ENCODE peak calls at places on chromosomes 16 and 17, in five cellular contexts. C is neural crest cell, D is progenitor cell of endocrine pancreas, T is heart right ventricle, A is mesothelial cell of epicardium. Q is an unnamed sample.

GRCh38 chr17:81944858-81945257 is 2.2 kb downstream of the MYADML2 start:
- DNase-seq in C (no peak), D (no peak), T (no peak), A (no peak), Q (no peak)

GRCh38 chr16:27920391-27920891 is 143.1 kb downstream of the GSG1L start:
- DNase-seq in C (peak), D (peak), T (no peak), A (no peak), Q (no peak)

GRCh38 chr16:56227936-56228335 is 36.6 kb downstream of the GNAO1 start:
- DNase-seq in C (no peak), D (no peak), T (no peak), A (no peak), Q (no peak)

GRCh38 chr17:14303343-14304221 is 2.7 kb downstream of the HS3ST3B1 start:
- DNase-seq in C (no peak), D (no peak), T (no peak), A (no peak), Q (no peak)

GRCh38 chr16:11698271-11698689 is 30.0 kb downstream of the SNN start:
- DNase-seq in C (no peak), D (no peak), T (no peak), A (no peak), Q (no peak)

GRCh38 chr17:27381007-27381501 is 75.2 kb upstream of the KSR1 start:
- DNase-seq in C (peak), D (peak), T (peak), A (peak), Q (peak)

GRCh38 chr17:49362723-49363117 is 670 bp upstream of the ZNF652 start:
- DNase-seq in C (no peak), D (no peak), T (no peak), A (no peak), Q (no peak)

GRCh38 chr17:2259769-2260536 is 43.6 kb downstream of the SMG6 start:
- DNase-seq in C (no peak), D (no peak), T (no peak), A (no peak), Q (peak)

GRCh38 chr16:15803608-15804007 is 53.2 kb downstream of the MYH11 start:
- DNase-seq in C (no peak), D (no peak), T (no peak), A (no peak), Q (no peak)

GRCh38 chr17:17497065-17497844 is 1.1 kb upstream of the RASD1 start:
- DNase-seq in C (no peak), D (no peak), T (no peak), A (no peak), Q (no peak)
- TF ChIP-seq CTCF in C (no peak), D (no peak), T (no peak), A (peak), Q (peak)

GRCh38 chr16:79329967-79330366 is 270.6 kb downstream of the MAF start:
- DNase-seq in C (no peak), D (no peak), T (no peak), A (no peak), Q (no peak)

GRCh38 chr16:79336437-79337229 is 263.9 kb downstream of the MAF start:
- DNase-seq in C (no peak), D (no peak), T (no peak), A (no peak), Q (no peak)

GRCh38 chr16:79337906-79338305 is 262.6 kb downstream of the MAF start:
- DNase-seq in C (no peak), D (no peak), T (no peak), A (no peak), Q (no peak)

GRCh38 chr16:79331064-79331463 is 269.5 kb downstream of the MAF start:
- DNase-seq in C (no peak), D (no peak), T (no peak), A (no peak), Q (no peak)

GRCh38 chr16:79334127-79334526 is 266.4 kb downstream of the MAF start:
- DNase-seq in C (peak), D (no peak), T (no peak), A (no peak), Q (no peak)
- TF ChIP-seq CTCF in C (peak), D (peak), T (peak), A (peak), Q (peak)

DNA sequence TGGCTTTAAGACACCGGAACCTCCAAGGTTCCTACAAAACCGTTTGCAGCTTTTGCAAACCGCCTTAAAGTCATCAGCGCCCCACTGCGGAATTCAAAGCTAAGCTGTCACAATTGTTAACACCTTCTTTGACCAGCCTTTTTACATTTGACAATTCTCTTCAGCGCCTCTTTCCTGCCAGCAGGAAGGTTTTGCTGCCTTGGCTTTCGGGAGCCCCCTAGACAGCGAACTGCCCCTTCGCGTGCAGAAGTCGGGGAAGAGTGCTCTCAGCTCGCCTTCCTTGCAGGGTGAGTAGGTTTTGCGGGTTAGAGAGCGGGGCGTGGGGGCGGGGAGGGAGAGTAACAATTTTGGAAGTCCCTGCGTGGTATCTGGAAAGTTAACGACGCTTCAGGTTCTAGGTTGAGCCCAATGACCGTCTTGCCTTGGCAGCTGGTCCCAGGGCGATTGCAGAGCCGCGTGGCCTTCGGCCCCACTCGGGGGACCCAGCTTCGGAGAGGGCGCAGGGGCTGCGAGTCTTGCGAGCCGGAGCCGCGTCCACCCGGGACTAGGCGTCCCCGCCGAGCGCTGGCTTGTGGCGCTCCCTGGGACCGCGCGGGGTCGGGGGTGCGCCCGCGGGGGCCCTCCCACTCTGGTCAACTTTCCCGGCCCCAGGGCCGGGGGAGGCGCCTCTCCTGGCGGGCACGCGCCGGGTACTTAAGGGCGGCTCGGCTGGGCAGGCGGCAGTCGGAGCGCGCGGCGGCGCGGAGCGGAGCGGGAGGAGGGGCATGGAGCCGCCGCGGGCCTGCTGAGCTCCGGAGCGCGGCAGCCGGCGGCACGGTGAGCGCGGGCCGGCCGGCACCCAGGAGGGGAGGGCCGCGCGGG is at the start of gene HAS3:
- DNase-seq in C (peak), D (peak), T (peak), A (peak), Q (no peak)
- TF ChIP-seq CTCF in C (peak), D (peak), T (peak), A (no peak), Q (no peak)

DNA sequence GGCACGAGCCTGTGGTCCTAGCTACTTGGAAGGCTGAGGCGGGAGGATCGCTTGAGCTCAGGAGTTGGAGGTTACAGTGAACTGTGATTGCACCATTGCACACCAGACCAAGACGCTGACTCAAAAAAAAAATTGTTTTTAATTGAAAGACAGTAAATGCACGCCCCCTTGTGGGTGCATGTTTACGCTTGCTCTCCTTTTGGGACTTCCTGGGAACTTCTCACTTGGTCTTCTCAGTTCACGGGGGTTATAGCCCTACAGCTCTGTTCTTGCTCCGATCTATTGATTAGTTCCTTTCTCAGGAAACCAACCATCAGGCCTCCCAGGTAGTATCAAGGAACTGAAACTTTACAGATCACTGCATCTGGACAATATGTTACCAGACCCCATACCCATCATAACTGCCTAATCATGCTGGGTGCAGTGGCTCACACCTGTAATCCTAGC is 14.2 kb upstream of the RIPOR1 start:
- DNase-seq in C (peak), D (peak), T (peak), A (peak), Q (peak)
- TF ChIP-seq CTCF in C (peak), D (peak), T (peak), A (peak), Q (peak)

DNA sequence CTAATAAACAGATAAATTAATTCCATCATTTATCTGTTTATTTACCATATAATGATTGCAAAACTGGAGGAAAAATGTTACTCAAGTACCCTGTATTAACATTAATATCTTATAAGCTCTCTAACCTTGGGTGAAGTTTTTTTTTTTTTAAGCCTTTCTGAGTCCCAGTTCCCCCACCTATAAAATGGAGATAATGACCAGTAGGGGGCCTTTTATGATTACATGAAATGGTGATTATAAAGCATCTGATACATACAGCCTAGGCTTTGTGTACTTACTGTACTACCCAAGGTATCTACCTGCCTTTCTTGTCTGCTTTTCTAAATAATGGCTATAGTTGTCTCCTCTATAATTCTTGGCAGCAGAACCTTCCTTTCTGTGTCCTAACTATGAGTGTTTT is 22.6 kb downstream of the LRRC36 start:
- DNase-seq in C (no peak), D (no peak), T (no peak), A (no peak), Q (no peak)
- TF ChIP-seq CTCF in C (peak), D (peak), T (peak), A (peak), Q (peak)